ENCODE peak calls at places on chromosomes 16 and 17, in ten cellular contexts. A is lower lobe of right lung, Y is mucosa of descending colon, R is fibroblast of lung, C is endothelial cell of umbilical vein, D is H9, B is MM.1S, T is uterus, E is psoas muscle, G is OCI-LY7. M is an unnamed sample. For H3K4me1, the result is how much of the 10 kb centered on the place peaks cover.

GRCh38 chr16:9687737-9688319 is 494.4 kb downstream of the GRIN2A start:
- DNase-seq in C (no peak), B (no peak), E (no peak), G (no peak), R (no peak), Y (no peak), D (no peak), A (no peak), T (no peak), M (no peak)

GRCh38 chr16:75074920-75075687 is 41.5 kb downstream of the LDHD start:
- DNase-seq in E (no peak), R (no peak), T (no peak), Y (peak), G (peak), A (no peak), C (peak), D (no peak), B (peak), M (no peak)

GRCh38 chr17:63824362-63824761 is 2.9 kb upstream of the PSMC5 start:
- DNase-seq in G (no peak), D (no peak), T (no peak), B (no peak), E (no peak), A (no peak), C (no peak), Y (no peak), R (no peak), M (no peak)

GRCh38 chr17:65249774-65250173 is 112.6 kb downstream of the RGS9 start:
- DNase-seq in A (no peak), R (no peak), G (no peak), Y (no peak), C (no peak), B (no peak), D (no peak), T (no peak), E (no peak), M (no peak)

GRCh38 chr17:68290268-68290954 is 516 bp downstream of the SLC16A6 start:
- DNase-seq in C (no peak), R (no peak), B (peak), T (no peak), E (peak), G (peak), A (peak), D (peak), Y (peak), M (no peak)

GRCh38 chr17:36598951-36599401 is 2.4 kb upstream of the MRM1 start:
- DNase-seq in D (no peak), Y (peak), E (no peak), B (no peak), T (peak), A (peak), C (no peak), R (no peak), G (no peak), M (no peak)

GRCh38 chr16:72236866-72237265 is 64.9 kb upstream of the PMFBP1 start:
- DNase-seq in Y (no peak), R (no peak), B (no peak), T (no peak), D (no peak), A (no peak), C (no peak), G (no peak), E (no peak), M (no peak)

GRCh38 chr16:29775742-29776408 is 2.2 kb upstream of the ZG16 start:
- DNase-seq in A (no peak), Y (no peak), T (no peak), D (no peak), C (no peak), R (peak), E (no peak), B (no peak), G (no peak), M (no peak)

GRCh38 chr17:72139213-72139612 is 18.4 kb downstream of the SOX9 start:
- DNase-seq in G (no peak), T (no peak), Y (no peak), B (no peak), E (no peak), D (no peak), A (no peak), R (peak), C (no peak), M (no peak)

GRCh38 chr16:80008857-80009256 is 408.3 kb upstream of the MAF start:
- DNase-seq in D (no peak), Y (no peak), G (no peak), B (no peak), R (no peak), E (no peak), C (no peak), A (no peak), T (no peak), M (no peak)

GRCh38 chr17:58249270-58250133 is 11.1 kb downstream of the LPO start:
- DNase-seq in Y (peak), T (peak), D (peak), E (peak), A (peak), G (peak), R (peak), B (peak), C (peak), M (no peak)

GRCh38 chr17:56639517-56639916 is 46.0 kb downstream of the NOG start:
- DNase-seq in D (no peak), Y (no peak), C (no peak), R (no peak), A (no peak), E (no peak), B (no peak), G (no peak), T (no peak), M (no peak)

GRCh38 chr16:69443809-69444611 is 19.6 kb downstream of the CYB5B start:
- DNase-seq in R (no peak), G (no peak), D (no peak), T (peak), Y (no peak), A (no peak), B (no peak), E (no peak), C (peak), M (no peak)

GRCh38 chr17:21397341-21398050 is 21.3 kb downstream of the KCNJ12 start:
- DNase-seq in R (peak), Y (no peak), T (peak), E (peak), G (no peak), D (no peak), A (no peak), B (no peak), C (no peak), M (no peak)

GRCh38 chr16:27403601-27403992 is 1.6 kb downstream of the IL21R start:
- DNase-seq in C (no peak), E (no peak), D (no peak), G (no peak), T (no peak), R (no peak), Y (no peak), B (no peak), A (no peak), M (no peak)

GRCh38 chr16:27407158-27407557 is 5.2 kb downstream of the IL21R start:
- DNase-seq in B (no peak), A (no peak), Y (no peak), G (peak), D (no peak), E (no peak), C (no peak), T (no peak), R (no peak), M (no peak)

GRCh38 chr16:27404163-27404823 is 2.3 kb downstream of the IL21R start:
- DNase-seq in E (no peak), A (no peak), R (no peak), T (no peak), G (peak), Y (no peak), C (no peak), D (no peak), B (no peak), M (no peak)

GRCh38 chr16:27406729-27407128 is 4.8 kb downstream of the IL21R start:
- DNase-seq in B (no peak), E (no peak), R (no peak), D (no peak), T (no peak), C (no peak), G (no peak), Y (no peak), A (no peak), M (no peak)

DNA sequence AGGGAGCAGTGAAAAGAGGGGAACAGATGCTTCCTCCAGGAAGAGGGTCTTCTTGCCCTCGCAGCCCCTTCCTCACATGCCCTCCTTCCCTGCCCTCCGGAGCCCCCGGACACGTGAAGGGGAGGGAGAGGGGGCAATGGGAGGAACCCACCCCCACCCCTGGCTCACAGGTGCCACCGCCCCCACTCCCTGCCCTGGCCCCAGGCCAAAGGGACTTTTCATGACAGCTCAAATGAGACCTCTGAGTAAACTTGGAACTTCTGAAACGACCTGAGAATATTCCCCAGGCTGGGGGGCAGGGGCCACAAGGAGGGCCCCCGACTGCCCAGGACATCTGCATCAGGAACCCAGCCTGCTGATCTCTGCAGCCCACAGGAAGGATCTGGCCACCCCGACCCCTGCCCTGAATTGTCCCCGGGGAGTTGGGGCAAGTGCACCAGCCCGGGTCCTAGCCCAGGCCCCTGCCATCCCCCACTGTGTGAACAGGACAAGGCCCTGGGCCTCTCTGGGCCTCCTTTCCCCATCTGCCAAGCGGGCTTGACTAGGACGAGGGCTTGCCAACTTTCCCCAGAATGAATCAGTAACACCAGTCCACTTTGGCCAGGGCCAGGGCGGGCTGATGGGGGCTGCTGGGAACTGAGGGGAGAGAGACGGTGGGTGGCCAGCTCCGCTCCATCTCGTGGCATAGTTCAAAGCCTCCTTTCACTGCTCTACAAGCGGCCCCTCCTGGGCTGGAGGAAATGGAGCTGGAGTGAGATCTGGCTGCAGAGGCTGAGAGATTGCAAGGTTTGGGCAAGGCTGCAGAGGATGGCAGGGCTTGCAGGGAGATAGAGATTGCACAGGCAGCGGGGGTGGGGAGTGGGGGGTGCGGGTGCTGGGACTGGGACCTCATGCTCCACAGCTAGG is 3.8 kb downstream of the IL21R start:
- DNase-seq in T (no peak), G (peak), Y (no peak), B (no peak), A (no peak), C (no peak), R (peak), E (no peak), D (no peak), M (no peak)
- H3K4me1 ChIP-seq in T (under half), G (half or more), Y (under half), B (under half), A (under half), C (under half), R (under half), E (under half), D (under half), M (under half)

DNA sequence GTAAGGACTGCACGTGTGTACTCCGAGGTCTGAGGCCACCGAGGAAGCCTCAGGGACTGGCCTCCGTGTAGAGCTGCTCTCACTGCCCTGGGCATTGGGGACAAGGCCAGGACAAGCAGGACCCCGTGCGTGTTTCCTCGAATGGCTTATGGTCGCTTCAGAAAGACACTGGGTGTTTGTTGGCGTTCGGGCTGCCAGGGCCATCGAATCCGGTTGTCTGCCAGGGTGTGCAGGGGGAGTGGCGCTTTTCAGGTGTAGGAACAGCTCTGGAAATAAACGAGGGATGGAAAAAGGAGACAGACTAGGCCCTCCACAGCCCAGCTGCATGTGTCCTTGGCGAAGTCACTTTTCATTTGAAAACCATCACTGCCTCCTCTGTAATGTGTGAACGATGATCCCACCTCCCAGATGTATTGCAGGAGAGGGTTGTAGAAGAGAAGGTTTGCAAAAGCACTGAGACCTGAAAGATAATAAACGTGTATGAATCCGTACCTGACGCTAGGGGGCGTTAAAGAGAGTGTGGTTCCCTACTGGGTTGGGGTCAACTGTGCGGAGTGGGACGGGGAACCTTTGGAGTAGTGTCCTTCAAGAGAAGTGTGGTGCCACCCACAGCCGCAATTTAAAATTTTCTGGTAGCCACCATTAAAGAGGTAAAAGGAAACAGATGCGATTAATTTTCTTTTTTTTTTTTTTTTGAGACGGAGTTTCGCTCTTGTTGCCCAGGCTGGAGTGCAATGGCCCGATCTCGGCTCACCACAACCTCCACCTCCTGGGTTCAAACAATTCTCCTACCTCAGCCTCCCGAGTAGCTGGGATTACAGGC is 2.1 kb upstream of the ZSCAN10 start:
- DNase-seq in B (peak), Y (peak), T (no peak), R (no peak), G (peak), E (no peak), C (peak), A (no peak), D (peak), M (no peak)
- TF ChIP-seq CTCF in B (peak), Y (no peak), T (no peak), R (peak), G (peak), E (peak), C (peak), A (peak), D (peak), M (peak)

GRCh38 chr17:79946352-79947231 is 89.1 kb downstream of the TBC1D16 start:
- DNase-seq in B (no peak), A (peak), T (peak), Y (no peak), G (no peak), E (peak), C (no peak), D (peak), R (no peak), M (no peak)

GRCh38 chr17:79944251-79944812 is 91.3 kb downstream of the TBC1D16 start:
- DNase-seq in E (peak), B (no peak), R (no peak), G (no peak), A (peak), C (no peak), T (peak), D (peak), Y (no peak), M (no peak)

GRCh38 chr17:79944821-79945391 is 90.8 kb downstream of the TBC1D16 start:
- DNase-seq in Y (no peak), T (peak), G (no peak), C (no peak), B (no peak), R (no peak), A (peak), D (peak), E (peak), M (no peak)

GRCh38 chr17:79947351-79948031 is 88.2 kb downstream of the TBC1D16 start:
- DNase-seq in R (peak), A (peak), C (no peak), Y (no peak), T (peak), E (peak), G (no peak), B (no peak), D (peak), M (no peak)

GRCh38 chr17:79945591-79946255 is 89.9 kb downstream of the TBC1D16 start:
- DNase-seq in B (no peak), A (peak), E (peak), D (no peak), T (peak), G (no peak), R (peak), C (no peak), Y (no peak), M (no peak)
- H3K4me1 ChIP-seq in B (under half), A (under half), E (under half), D (under half), T (under half), G (under half), R (under half), C (under half), Y (under half), M (under half)

GRCh38 chr17:19812407-19812806 is 55.3 kb downstream of the ULK2 start:
- DNase-seq in Y (no peak), G (peak), R (no peak), T (no peak), D (no peak), C (peak), E (no peak), B (no peak), A (no peak), M (no peak)
- TF ChIP-seq CTCF in Y (no peak), G (peak), R (peak), T (no peak), D (peak), C (no peak), E (no peak), B (peak), A (no peak), M (no peak)

GRCh38 chr16:30953111-30953510 is 4.2 kb downstream of the ORAI3 start:
- DNase-seq in D (no peak), B (no peak), E (no peak), R (no peak), C (no peak), G (no peak), A (no peak), Y (no peak), T (no peak), M (no peak)

GRCh38 chr16:30951785-30952184 is 2.9 kb downstream of the ORAI3 start:
- DNase-seq in Y (no peak), G (no peak), T (peak), A (no peak), C (peak), E (peak), D (no peak), R (peak), B (no peak), M (no peak)

GRCh38 chr16:30949655-30950515 is 1.0 kb downstream of the ORAI3 start:
- DNase-seq in T (peak), R (peak), C (peak), B (peak), G (peak), E (peak), A (peak), Y (peak), D (peak), M (no peak)

GRCh38 chr16:30950516-30951073 is 1.7 kb downstream of the ORAI3 start:
- DNase-seq in R (no peak), D (no peak), T (no peak), A (no peak), C (no peak), E (no peak), G (no peak), B (no peak), Y (no peak), M (no peak)

DNA sequence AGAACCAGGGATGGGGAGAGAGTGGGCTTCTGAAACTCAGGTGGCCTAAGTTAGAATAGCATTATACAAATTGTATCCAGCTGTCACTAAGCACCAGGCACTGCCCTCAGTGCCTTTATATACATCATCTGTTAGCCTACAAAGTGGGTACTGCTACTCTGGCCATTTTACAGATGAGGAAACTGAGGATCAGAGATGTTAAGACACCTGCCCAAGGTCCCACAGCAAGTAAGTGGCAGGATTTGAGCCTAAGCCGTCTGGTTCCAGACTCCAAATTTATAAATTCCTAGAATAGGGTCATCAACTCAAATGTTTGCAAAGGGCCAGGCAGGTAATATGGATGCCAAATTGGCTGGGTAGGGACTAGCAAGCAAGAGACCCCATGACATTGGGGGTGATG is 2.3 kb downstream of the ORAI3 start:
- DNase-seq in E (no peak), C (no peak), B (no peak), D (no peak), T (no peak), G (no peak), R (no peak), A (no peak), Y (no peak), M (no peak)
- H3K4me1 ChIP-seq in E (under half), C (under half), B (under half), D (under half), T (under half), G (under half), R (under half), A (under half), Y (under half), M (under half)

DNA sequence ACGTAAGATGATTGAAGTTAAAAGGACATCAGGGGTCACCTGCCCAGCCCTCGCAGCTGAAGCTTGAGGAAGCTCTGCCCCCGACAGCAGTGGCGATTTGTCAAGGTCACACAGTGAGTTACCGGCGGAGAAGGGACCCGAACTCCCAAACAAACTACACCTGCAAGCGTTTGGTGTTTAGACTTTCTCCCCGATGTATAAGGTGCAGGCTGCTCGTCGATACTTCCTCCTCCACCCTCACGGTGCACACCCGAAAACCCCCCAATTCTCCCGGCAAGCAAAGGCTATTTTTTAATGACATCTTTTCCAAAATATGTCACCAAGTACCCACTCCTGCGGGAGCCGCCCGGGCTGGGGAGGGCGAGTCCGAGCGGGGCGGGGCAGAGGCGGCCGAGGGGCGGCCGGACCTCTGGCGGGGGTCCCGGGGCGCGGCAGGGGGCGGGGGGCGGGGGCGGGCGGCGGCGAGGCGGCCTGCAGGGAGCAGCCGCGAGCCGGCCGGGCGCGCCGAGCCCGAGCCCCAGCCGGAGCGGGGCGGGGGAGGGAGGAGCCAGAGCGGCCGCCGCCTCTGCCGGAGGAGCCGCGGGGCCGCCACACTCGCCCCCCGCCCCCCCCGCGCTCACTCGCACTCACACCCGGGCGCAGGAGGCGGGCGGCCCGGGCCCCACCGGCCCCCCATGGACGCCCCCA is at the start of gene THRA:
- DNase-seq in R (no peak), C (no peak), G (peak), E (peak), A (peak), B (peak), T (peak), Y (peak), D (peak), M (no peak)
- TF ChIP-seq CTCF in R (no peak), C (no peak), G (peak), E (peak), A (no peak), B (no peak), T (peak), Y (no peak), D (no peak), M (no peak)

GRCh38 chr16:87492721-87493554 is at the start of gene ZCCHC14:
- DNase-seq in Y (peak), G (peak), T (peak), A (peak), R (peak), B (peak), C (peak), D (peak), E (peak), M (peak)
- H3K4me1 ChIP-seq in Y (under half), G (under half), T (under half), A (under half), R (under half), B (under half), C (under half), D (under half), E (under half), M (under half)